ENCODE peak calls at places on chromosome 13, in four cellular contexts. A, D, L and P are unnamed samples.

GRCh38 chr13:64928704-64929499 is 2301.2 kb downstream of the PCDH9 start:
- DNase-seq in D (no peak), A (peak), L (no peak), P (peak)

GRCh38 chr13:98802999-98803666 is 50.7 kb upstream of the SLC15A1 start:
- DNase-seq in L (no peak), A (no peak), D (no peak), P (no peak)

GRCh38 chr13:63393112-63393511 is 1977.5 kb upstream of the PCDH20 start:
- DNase-seq in D (no peak), A (no peak), L (no peak), P (no peak)

GRCh38 chr13:109545964-109546363 is 240.4 kb downstream of the IRS2 start:
- DNase-seq in D (no peak), L (no peak), A (no peak), P (no peak)

GRCh38 chr13:30963794-30964193 is 31.3 kb downstream of the TEX26 start:
- DNase-seq in A (peak), D (no peak), L (no peak), P (no peak)

GRCh38 chr13:79090552-79091159 is 315.4 kb downstream of the RBM26 start:
- DNase-seq in L (no peak), A (no peak), D (no peak), P (no peak)

GRCh38 chr13:111515648-111516047 is 195.2 kb downstream of the TEX29 start:
- DNase-seq in L (no peak), D (no peak), A (no peak), P (no peak)

GRCh38 chr13:43305416-43305815 is 282.0 kb downstream of the DNAJC15 start:
- DNase-seq in A (no peak), L (no peak), D (no peak), P (no peak)

GRCh38 chr13:77740931-77741586 is 43.6 kb downstream of the SLAIN1 start:
- DNase-seq in D (no peak), A (no peak), L (no peak), P (no peak)

GRCh38 chr13:25037057-25037813 is 58.7 kb upstream of the PABPC3 start:
- DNase-seq in A (peak), L (peak), D (no peak), P (peak)

GRCh38 chr13:23504188-23504587 is 66.0 kb upstream of the TNFRSF19 start:
- DNase-seq in D (no peak), A (peak), L (no peak), P (peak)

GRCh38 chr13:27012482-27013197 is 159.0 kb downstream of the USP12 start:
- DNase-seq in L (no peak), A (peak), D (no peak), P (peak)

GRCh38 chr13:25432686-25433085 is 60.9 kb downstream of the ATP8A2 start:
- DNase-seq in D (no peak), L (no peak), A (no peak), P (no peak)

GRCh38 chr13:109949395-109949794 is 163.0 kb upstream of the IRS2 start:
- DNase-seq in A (no peak), L (no peak), D (no peak), P (no peak)

GRCh38 chr13:107284168-107284567 is 716.2 kb upstream of the ARGLU1 start:
- DNase-seq in A (no peak), D (no peak), L (no peak), P (no peak)

GRCh38 chr13:20637811-20638210 is 65.7 kb upstream of the IL17D start:
- DNase-seq in D (no peak), L (no peak), A (no peak), P (no peak)

GRCh38 chr13:21672811-21673591 is 2.1 kb downstream of the FGF9 start:
- DNase-seq in L (no peak), D (no peak), A (no peak), P (no peak)

GRCh38 chr13:52617070-52618060 is 24.9 kb upstream of the HNRNPA1L2 start:
- DNase-seq in L (peak), D (peak), A (peak), P (peak)

GRCh38 chr13:110446570-110446880 is 115.0 kb downstream of the RAB20 start:
- DNase-seq in L (no peak), D (no peak), A (no peak), P (no peak)

GRCh38 chr13:75762066-75762937 is 126.2 kb downstream of the LMO7 start:
- DNase-seq in D (peak), A (no peak), L (no peak), P (no peak)

GRCh38 chr13:107231941-107232340 is 664.0 kb upstream of the ARGLU1 start:
- DNase-seq in L (no peak), A (no peak), D (no peak), P (no peak)

GRCh38 chr13:21326155-21327030 is 132.7 kb downstream of the ZDHHC20 start:
- DNase-seq in L (peak), D (no peak), A (peak), P (peak)

GRCh38 chr13:30148791-30149190 is 158.6 kb downstream of the KATNAL1 start:
- DNase-seq in L (no peak), D (no peak), A (no peak), P (no peak)

GRCh38 chr13:27605099-27605498 is 15.2 kb downstream of the LNX2 start:
- DNase-seq in D (no peak), A (no peak), L (no peak), P (no peak)

GRCh38 chr13:113777311-113778260 is 18.6 kb downstream of the TMEM255B start:
- DNase-seq in D (no peak), L (no peak), A (no peak), P (no peak)

GRCh38 chr13:46612258-46612657 is 59.3 kb downstream of the LRCH1 start:
- DNase-seq in L (no peak), A (no peak), D (no peak), P (no peak)
- TF ChIP-seq CTCF in L (no peak), A (no peak), D (no peak), P (no peak)

GRCh38 chr13:83780201-83780600 is 102.1 kb downstream of the SLITRK1 start:
- DNase-seq in A (peak), D (no peak), L (no peak), P (peak)
- TF ChIP-seq CTCF in A (peak), D (peak), L (no peak), P (peak)

DNA sequence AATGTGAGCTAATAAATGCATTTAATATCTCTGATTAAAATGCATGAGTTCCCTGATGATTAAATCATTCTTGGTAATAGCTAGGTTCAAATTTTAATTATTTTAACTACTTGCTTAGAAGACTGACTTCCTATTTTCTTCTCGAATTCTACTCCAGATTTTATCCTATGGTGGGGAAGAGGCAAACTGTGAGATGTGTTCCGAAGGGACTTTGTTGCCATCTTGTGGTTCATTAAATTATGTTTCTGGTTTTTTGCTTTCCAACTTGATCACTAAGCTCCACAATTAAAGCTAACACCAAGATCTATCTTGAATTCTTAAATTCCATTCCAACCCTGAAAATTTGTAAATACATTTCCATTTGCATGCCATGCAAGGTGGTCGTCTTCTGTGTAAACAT is 538.4 kb upstream of the PCDH20 start:
- DNase-seq in A (no peak), L (no peak), D (no peak), P (no peak)
- TF ChIP-seq CTCF in A (peak), L (peak), D (no peak), P (peak)

GRCh38 chr13:37608750-37609339 is 10.3 kb upstream of the POSTN start:
- DNase-seq in D (no peak), A (no peak), L (no peak), P (no peak)
- TF ChIP-seq CTCF in D (peak), A (peak), L (peak), P (peak)

DNA sequence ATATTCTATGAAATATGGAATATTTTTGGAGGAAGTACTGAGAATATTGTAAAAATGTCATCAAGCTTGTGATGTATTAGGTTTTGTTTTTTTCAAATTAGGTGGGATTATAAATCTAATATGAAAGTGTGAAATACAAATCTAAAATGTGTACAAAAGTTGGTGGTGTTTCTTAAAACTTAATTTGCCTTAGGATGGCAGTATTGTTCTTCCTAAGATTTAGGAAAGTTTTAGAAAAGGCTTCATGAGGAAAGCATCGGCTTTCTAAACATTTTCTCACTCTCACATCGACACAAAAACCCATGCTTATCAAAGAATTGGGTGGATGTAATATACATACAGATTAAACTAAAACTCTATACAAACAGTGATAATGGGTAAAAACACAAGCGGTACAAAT is 972.0 kb upstream of the PCDH20 start:
- DNase-seq in A (no peak), D (no peak), L (no peak), P (no peak)
- TF ChIP-seq CTCF in A (no peak), D (no peak), L (no peak), P (no peak)